ENCODE peak calls at places on chromosomes 6 and 20, in nine cellular contexts. R, E, L, G, V, H, Q, F and C are unnamed samples.

GRCh38 chr6:76634695-76635094 is 562.2 kb upstream of the IMPG1 start:
- DNase-seq in L (no peak), Q (no peak), R (no peak), H (no peak), G (no peak), V (no peak), E (no peak), F (no peak), C (no peak)

GRCh38 chr20:36210561-36210960 is 25.7 kb upstream of the AAR2 start:
- DNase-seq in H (peak), R (peak), G (no peak), F (no peak), Q (no peak), V (no peak), L (no peak), E (no peak), C (no peak)

GRCh38 chr6:21305827-21306469 is 287.6 kb upstream of the SOX4 start:
- DNase-seq in L (no peak), H (no peak), G (no peak), E (no peak), Q (no peak), R (peak), V (no peak), F (no peak), C (no peak)

GRCh38 chr6:80544500-80545055 is 438.1 kb downstream of the BCKDHB start:
- DNase-seq in R (no peak), E (no peak), H (no peak), L (no peak), G (no peak), V (no peak), Q (no peak), F (no peak), C (no peak)

GRCh38 chr20:50172347-50173013 is 18.1 kb upstream of the CEBPB start:
- DNase-seq in L (peak), G (no peak), F (peak), V (peak), H (peak), R (peak), Q (peak), E (peak), C (peak)

GRCh38 chr6:29845405-29846006 is 17.9 kb downstream of the HLA-G start:
- DNase-seq in L (no peak), G (no peak), F (no peak), E (no peak), R (no peak), V (no peak), Q (no peak), H (no peak), C (no peak)

GRCh38 chr6:122778334-122778733 is 1.2 kb upstream of the FABP7 start:
- DNase-seq in Q (no peak), G (no peak), F (no peak), R (no peak), E (no peak), L (no peak), H (no peak), V (no peak), C (no peak)

GRCh38 chr6:148887181-148887580 is 140.4 kb downstream of the UST start:
- DNase-seq in R (no peak), Q (no peak), H (no peak), E (no peak), L (no peak), V (peak), G (no peak), F (no peak), C (no peak)

GRCh38 chr20:49775229-49775693 is 37.4 kb upstream of the SLC9A8 start:
- DNase-seq in V (no peak), E (peak), L (no peak), R (peak), F (peak), Q (peak), G (no peak), H (no peak), C (peak)

GRCh38 chr20:43431120-43431519 is 26.6 kb upstream of the SRSF6 start:
- DNase-seq in F (no peak), E (no peak), R (no peak), Q (no peak), G (no peak), V (no peak), L (no peak), H (no peak), C (no peak)

GRCh38 chr6:169158182-169158573 is 95.5 kb downstream of the THBS2 start:
- DNase-seq in H (no peak), Q (peak), F (no peak), G (no peak), L (no peak), R (peak), V (no peak), E (peak), C (peak)

GRCh38 chr20:58721951-58722371 is 29.4 kb downstream of the NPEPL1 start:
- DNase-seq in G (no peak), F (no peak), H (no peak), E (no peak), R (no peak), L (peak), V (peak), Q (peak), C (peak)

GRCh38 chr6:107075951-107076381 is 39.3 kb downstream of the BEND3 start:
- DNase-seq in R (peak), F (no peak), V (no peak), G (no peak), Q (peak), E (no peak), L (no peak), H (no peak), C (no peak)

GRCh38 chr6:16761469-16762264 is 407 bp upstream of the ATXN1 start:
- DNase-seq in G (peak), H (peak), L (peak), R (peak), E (peak), V (peak), F (peak), Q (peak), C (peak)

GRCh38 chr6:27890351-27891299 is 21.6 kb downstream of the OR2B2 start:
- DNase-seq in G (peak), R (peak), V (peak), L (peak), Q (no peak), E (no peak), H (peak), F (peak), C (no peak)

GRCh38 chr6:33812669-33813068 is 8.9 kb upstream of the MLN start:
- DNase-seq in L (no peak), F (peak), G (peak), H (peak), V (no peak), E (peak), R (peak), Q (no peak), C (no peak)

GRCh38 chr6:69422474-69422873 is 374.3 kb downstream of the LMBRD1 start:
- DNase-seq in F (no peak), Q (no peak), E (no peak), V (no peak), L (no peak), H (peak), G (no peak), R (no peak), C (no peak)

GRCh38 chr6:69424581-69424980 is 372.2 kb downstream of the LMBRD1 start:
- DNase-seq in R (no peak), Q (no peak), G (no peak), F (no peak), L (no peak), E (no peak), V (no peak), H (no peak), C (no peak)

GRCh38 chr6:69423785-69424184 is 373.0 kb downstream of the LMBRD1 start:
- DNase-seq in F (no peak), E (no peak), V (no peak), H (no peak), G (no peak), Q (no peak), L (no peak), R (no peak), C (no peak)

GRCh38 chr6:69421986-69422385 is 374.8 kb downstream of the LMBRD1 start:
- DNase-seq in E (no peak), F (no peak), H (no peak), G (no peak), Q (no peak), L (no peak), V (no peak), R (no peak), C (no peak)

GRCh38 chr6:69427882-69428281 is 368.9 kb downstream of the LMBRD1 start:
- DNase-seq in G (no peak), V (no peak), L (no peak), F (no peak), E (no peak), R (no peak), H (no peak), Q (no peak), C (no peak)
- TF ChIP-seq CTCF in G (no peak), V (no peak), L (no peak), F (no peak), E (no peak), R (no peak), H (no peak), Q (no peak), C (no peak)

GRCh38 chr6:1477432-1478090 is 88.2 kb downstream of the FOXF2 start:
- DNase-seq in Q (no peak), V (no peak), G (no peak), L (no peak), R (peak), F (peak), E (no peak), H (no peak), C (no peak)
- TF ChIP-seq CTCF in Q (no peak), V (no peak), G (no peak), L (no peak), R (peak), F (peak), E (no peak), H (peak), C (no peak)

DNA sequence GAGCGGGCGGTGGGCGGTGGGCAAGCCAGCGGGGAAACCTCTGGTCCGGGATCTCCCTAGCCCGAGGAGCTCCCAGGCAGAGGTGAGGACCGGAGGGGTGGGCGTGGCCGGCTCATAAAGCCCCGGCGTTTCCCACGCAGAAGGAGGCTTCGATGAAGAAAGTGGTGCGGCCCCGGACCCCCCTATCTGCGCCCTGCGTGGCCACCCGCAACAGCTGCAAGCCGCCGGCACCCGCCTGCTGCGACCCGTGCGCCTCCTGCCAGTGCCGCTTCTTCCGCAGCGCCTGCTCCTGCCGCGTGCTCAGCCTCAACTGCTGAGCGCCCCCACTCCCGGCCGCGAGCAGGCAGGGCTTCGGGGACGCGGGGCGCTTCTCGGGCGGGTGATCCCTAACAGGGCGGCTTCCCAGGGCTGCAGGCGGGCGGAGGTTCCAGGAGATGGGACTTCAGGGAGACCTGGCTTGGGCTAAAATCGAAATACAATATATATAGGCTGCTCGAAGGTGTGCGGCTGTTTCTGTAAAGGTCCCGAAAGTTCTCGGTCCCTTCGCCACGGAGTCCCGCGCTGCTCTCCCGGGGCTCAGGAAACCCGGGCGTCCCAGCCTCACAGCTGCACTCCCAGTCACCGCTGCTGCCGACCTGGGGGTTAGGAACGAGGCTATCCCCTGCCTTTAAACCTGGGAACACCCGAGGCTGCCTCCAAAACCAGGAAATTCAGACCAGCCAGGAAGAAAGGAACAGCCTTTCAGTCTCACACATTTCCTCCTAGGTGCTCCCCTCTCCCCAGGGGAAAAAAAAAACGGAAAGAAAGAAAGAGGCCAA is 27.8 kb downstream of the ASIP start:
- DNase-seq in R (peak), G (peak), V (no peak), Q (no peak), F (no peak), L (no peak), E (peak), H (no peak), C (no peak)
- TF ChIP-seq CTCF in R (no peak), G (no peak), V (no peak), Q (no peak), F (no peak), L (no peak), E (no peak), H (peak), C (no peak)

GRCh38 chr6:117311310-117311709 is 46.0 kb downstream of the VGLL2 start:
- DNase-seq in F (no peak), L (no peak), H (no peak), Q (no peak), G (no peak), R (no peak), E (no peak), V (no peak), C (no peak)

GRCh38 chr6:117317261-117317660 is 51.9 kb downstream of the VGLL2 start:
- DNase-seq in R (peak), H (peak), L (no peak), F (peak), Q (no peak), G (no peak), V (no peak), E (no peak), C (no peak)
- TF ChIP-seq CTCF in R (peak), H (peak), L (no peak), F (peak), Q (no peak), G (no peak), V (no peak), E (peak), C (no peak)

DNA sequence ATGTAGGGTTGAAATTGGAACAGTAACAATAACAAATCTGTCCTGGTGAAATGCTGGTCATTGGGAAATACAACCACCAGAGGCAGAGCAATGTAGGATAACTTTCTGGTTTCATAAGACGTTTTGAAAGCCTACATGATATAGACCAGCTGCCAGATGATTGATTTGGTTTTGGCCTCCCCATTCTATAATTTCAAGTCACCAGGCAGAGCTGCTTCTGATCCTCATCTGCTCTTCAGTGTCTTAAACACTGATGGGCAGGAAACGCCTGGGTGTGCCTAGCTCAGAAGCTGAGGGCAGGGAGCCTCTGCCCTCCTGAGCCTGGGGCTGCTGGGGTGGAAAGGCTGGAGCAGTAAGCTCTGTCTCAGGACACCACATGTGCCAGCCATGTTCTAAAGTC is 24.5 kb downstream of the DHX35 start:
- DNase-seq in H (no peak), E (no peak), R (peak), L (no peak), Q (no peak), F (no peak), G (no peak), V (no peak), C (no peak)
- TF ChIP-seq CTCF in H (peak), E (no peak), R (no peak), L (no peak), Q (no peak), F (no peak), G (no peak), V (no peak), C (no peak)

GRCh38 chr20:42018979-42019378 is 400.8 kb upstream of the CHD6 start:
- DNase-seq in V (no peak), E (no peak), Q (no peak), L (no peak), G (no peak), H (no peak), F (no peak), R (no peak), C (no peak)
- TF ChIP-seq CTCF in V (no peak), E (no peak), Q (no peak), L (no peak), G (no peak), H (no peak), F (no peak), R (no peak), C (no peak)

GRCh38 chr20:23061713-23062561 is 12.5 kb upstream of the THBD start:
- DNase-seq in L (no peak), Q (peak), V (no peak), R (peak), H (no peak), E (peak), F (peak), G (no peak), C (no peak)

GRCh38 chr20:23061262-23061661 is 11.8 kb upstream of the THBD start:
- DNase-seq in G (no peak), F (no peak), V (no peak), E (no peak), Q (no peak), R (no peak), L (no peak), H (no peak), C (no peak)

GRCh38 chr20:23060629-23061028 is 11.2 kb upstream of the THBD start:
- DNase-seq in L (no peak), V (no peak), H (no peak), E (no peak), G (no peak), Q (no peak), R (no peak), F (no peak), C (no peak)

GRCh38 chr20:23059831-23060230 is 10.4 kb upstream of the THBD start:
- DNase-seq in Q (no peak), G (no peak), V (no peak), E (no peak), L (no peak), F (no peak), H (peak), R (no peak), C (no peak)

DNA sequence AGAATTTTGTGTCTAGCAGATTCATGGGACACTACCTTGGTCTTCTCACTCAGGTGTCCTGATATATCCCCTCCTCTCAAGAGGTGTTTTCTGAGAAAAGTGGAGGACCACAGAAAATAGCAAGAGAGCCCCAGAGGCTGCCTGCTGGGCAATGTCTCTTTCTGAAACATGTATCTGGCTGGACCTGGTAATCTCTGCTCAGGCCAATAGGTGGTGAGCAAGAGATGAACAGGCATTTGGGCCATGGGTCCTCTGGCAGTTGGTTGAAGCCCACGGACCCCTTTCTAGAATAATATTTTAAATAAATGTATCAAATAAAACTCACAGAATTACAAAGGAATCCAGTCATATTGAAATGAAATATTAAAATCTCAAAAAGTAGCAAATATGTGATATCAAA is 8.8 kb upstream of the THBD start:
- DNase-seq in R (peak), Q (no peak), V (no peak), H (no peak), E (no peak), G (no peak), L (no peak), F (no peak), C (no peak)
- TF ChIP-seq CTCF in R (peak), Q (no peak), V (no peak), H (no peak), E (peak), G (no peak), L (no peak), F (no peak), C (no peak)

GRCh38 chr6:1315201-1315559 is 3.3 kb downstream of the FOXQ1 start:
- DNase-seq in E (no peak), F (no peak), G (no peak), H (no peak), Q (no peak), R (no peak), V (no peak), L (no peak), C (no peak)

GRCh38 chr6:1312444-1313363 is 806 bp downstream of the FOXQ1 start:
- DNase-seq in L (no peak), H (peak), R (no peak), Q (no peak), F (no peak), V (no peak), G (no peak), E (no peak), C (no peak)

GRCh38 chr6:1313364-1313754 is 1.5 kb downstream of the FOXQ1 start:
- DNase-seq in E (no peak), F (no peak), H (no peak), G (no peak), V (no peak), L (no peak), Q (no peak), R (no peak), C (no peak)

GRCh38 chr6:1314617-1315016 is 2.7 kb downstream of the FOXQ1 start:
- DNase-seq in R (no peak), H (no peak), L (no peak), G (no peak), E (no peak), V (no peak), F (no peak), Q (no peak), C (no peak)

GRCh38 chr6:1313755-1314503 is 2.0 kb downstream of the FOXQ1 start:
- DNase-seq in L (no peak), E (no peak), R (no peak), Q (no peak), H (peak), F (no peak), V (no peak), G (no peak), C (no peak)
- TF ChIP-seq CTCF in L (no peak), E (peak), R (peak), Q (no peak), H (peak), F (peak), V (no peak), G (no peak), C (peak)